ENCODE peak calls at places on chromosome 13, in five cellular contexts. B is B cell, Y is breast epithelium, L is progenitor cell of endocrine pancreas, V is astrocyte of the spinal cord. H is an unnamed sample.

GRCh38 chr13:43085545-43085944 is 62.2 kb downstream of the DNAJC15 start:
- DNase-seq in B (no peak), Y (no peak), L (no peak), V (peak; percentile 64), H (no peak)

GRCh38 chr13:28318418-28318995 is 176.4 kb downstream of the FLT1 start:
- DNase-seq in B (no peak), Y (no peak), L (no peak), V (no peak), H (no peak)

GRCh38 chr13:37001921-37002250 is 1.3 kb downstream of the EXOSC8 start:
- DNase-seq in B (no peak), Y (no peak), L (no peak), V (no peak), H (no peak)

GRCh38 chr13:28423010-28423409 is 71.9 kb downstream of the FLT1 start:
- DNase-seq in B (peak; percentile 61), Y (no peak), L (no peak), V (no peak), H (peak; percentile 68)

GRCh38 chr13:31172535-31172934 is 10.8 kb upstream of the HSPH1 start:
- DNase-seq in B (no peak), Y (no peak), L (no peak), V (peak; percentile 78), H (no peak)

GRCh38 chr13:20740021-20740420 is 33.7 kb downstream of the EEF1AKMT1 start:
- DNase-seq in B (no peak), Y (no peak), L (no peak), V (no peak), H (no peak)

GRCh38 chr13:111074826-111075225 is 40.3 kb upstream of the ARHGEF7 start:
- DNase-seq in B (no peak), Y (no peak), L (no peak), V (no peak), H (no peak)

GRCh38 chr13:108086678-108087077 is 128.7 kb downstream of the LIG4 start:
- DNase-seq in B (no peak), Y (no peak), L (no peak), V (peak; percentile 5), H (peak; percentile 12)

GRCh38 chr13:73477441-73477840 is 418.6 kb downstream of the KLF5 start:
- DNase-seq in B (no peak), Y (no peak), L (no peak), V (no peak), H (no peak)

GRCh38 chr13:71213252-71213821 is 653.7 kb downstream of the DACH1 start:
- DNase-seq in B (no peak), Y (no peak), L (no peak), V (no peak), H (no peak)

GRCh38 chr13:93775507-93776108 is 549.0 kb downstream of the GPC6 start:
- DNase-seq in B (no peak), Y (no peak), L (no peak), V (peak; percentile 78), H (no peak)

GRCh38 chr13:66519259-66519658 is 710.9 kb downstream of the PCDH9 start:
- DNase-seq in B (no peak), Y (no peak), L (no peak), V (no peak), H (no peak)

GRCh38 chr13:25732146-25732865 is 319.5 kb downstream of the SHISA2 start:
- DNase-seq in B (no peak), Y (no peak), L (no peak), V (peak; percentile 69), H (no peak)

GRCh38 chr13:110424596-110425443 is 117.7 kb downstream of the COL4A2 start:
- DNase-seq in B (no peak), Y (no peak), L (no peak), V (no peak), H (no peak)

GRCh38 chr13:66835040-66835628 is 395.0 kb downstream of the PCDH9 start:
- DNase-seq in B (no peak), Y (no peak), L (no peak), V (peak; percentile 67), H (no peak)

GRCh38 chr13:27915301-27916207 is 4.2 kb upstream of the PDX1 start:
- DNase-seq in B (no peak), Y (no peak), L (no peak), V (no peak), H (no peak)

GRCh38 chr13:77026255-77026782 is 640 bp downstream of the FBXL3 start:
- DNase-seq in B (peak; percentile 86), Y (peak; percentile 85), L (peak; percentile 57), V (peak; percentile 55), H (peak; percentile 92)

GRCh38 chr13:21672811-21673591 is 2.1 kb downstream of the FGF9 start:
- DNase-seq in B (no peak), Y (no peak), L (no peak), V (no peak), H (peak; percentile 28)

GRCh38 chr13:24284876-24285275 is 24.5 kb upstream of the C1QTNF9 start:
- DNase-seq in B (no peak), Y (no peak), L (no peak), V (no peak), H (no peak)

GRCh38 chr13:41496420-41497234 is 39.3 kb downstream of the RGCC start:
- DNase-seq in B (no peak), Y (no peak), L (no peak), V (peak; percentile 45), H (no peak)

GRCh38 chr13:109436841-109437240 is 349.5 kb downstream of the IRS2 start:
- DNase-seq in B (no peak), Y (no peak), L (no peak), V (no peak), H (no peak)

GRCh38 chr13:97116754-97117153 is 105.4 kb upstream of the MBNL2 start:
- DNase-seq in B (no peak), Y (no peak), L (no peak), V (peak; percentile 70), H (peak; percentile 33)

GRCh38 chr13:75761373-75761772 is 125.2 kb downstream of the LMO7 start:
- DNase-seq in B (no peak), Y (no peak), L (no peak), V (no peak), H (peak; percentile 43)

GRCh38 chr13:106570354-106570822 is 2.5 kb upstream of the ARGLU1 start:
- DNase-seq in B (peak; percentile 19), Y (peak; percentile 62), L (peak; percentile 36), V (no peak), H (peak; percentile 71)

GRCh38 chr13:32409561-32410440 is 18.1 kb downstream of the N4BP2L1 start:
- DNase-seq in B (no peak), Y (no peak), L (no peak), V (peak; percentile 63), H (no peak)

GRCh38 chr13:75091707-75092106 is 390.3 kb downstream of the TBC1D4 start:
- DNase-seq in B (no peak), Y (no peak), L (no peak), V (no peak), H (no peak)

GRCh38 chr13:110942248-110942981 is 27.5 kb upstream of the ANKRD10 start:
- DNase-seq in B (no peak), Y (no peak), L (no peak), V (no peak), H (peak; percentile 66)

GRCh38 chr13:73428137-73428536 is 369.3 kb downstream of the KLF5 start:
- DNase-seq in B (no peak), Y (no peak), L (no peak), V (peak; percentile 90), H (peak; percentile 5)

GRCh38 chr13:28954810-28955209 is 134.7 kb downstream of the MTUS2 start:
- DNase-seq in B (no peak), Y (no peak), L (no peak), V (no peak), H (no peak)

GRCh38 chr13:27793377-27794074 is 1.2 kb downstream of the GSX1 start:
- DNase-seq in B (no peak), Y (no peak), L (no peak), V (no peak), H (no peak)

GRCh38 chr13:20814224-20814910 is 40.6 kb upstream of the EEF1AKMT1 start:
- DNase-seq in B (no peak), Y (peak; percentile 57), L (no peak), V (peak; percentile 95), H (no peak)

GRCh38 chr13:43545317-43545874 is 241.4 kb downstream of the ENOX1 start:
- DNase-seq in B (no peak), Y (no peak), L (no peak), V (peak; percentile 35), H (no peak)

GRCh38 chr13:84745051-84745551 is 862.8 kb upstream of the SLITRK1 start:
- DNase-seq in B (no peak), Y (no peak), L (no peak), V (no peak), H (no peak)

GRCh38 chr13:47420012-47420411 is 523.2 kb upstream of the HTR2A start:
- DNase-seq in B (no peak), Y (no peak), L (no peak), V (no peak), H (no peak)
- TF ChIP-seq CTCF in B (no peak), Y (no peak), L (no peak), V (no peak), H (no peak)

GRCh38 chr13:112346173-112346898 is 29.8 kb upstream of the SPACA7 start:
- DNase-seq in B (no peak), Y (no peak), L (no peak), V (no peak), H (peak; percentile 16)
- TF ChIP-seq CTCF in B (no peak), Y (no peak), L (no peak), V (no peak), H (no peak)

GRCh38 chr13:26759907-26760834 is at the start of gene GPR12:
- DNase-seq in B (no peak), Y (no peak), L (peak; percentile 16), V (peak; percentile 1), H (no peak)
- TF ChIP-seq CTCF in B (no peak), Y (no peak), L (peak; percentile 11), V (no peak), H (no peak)

GRCh38 chr13:30111810-30112209 is 195.5 kb downstream of the KATNAL1 start:
- DNase-seq in B (no peak), Y (no peak), L (no peak), V (no peak), H (peak; percentile 37)
- TF ChIP-seq CTCF in B (no peak), Y (no peak), L (peak; percentile 31), V (peak; percentile 33), H (no peak)

DNA sequence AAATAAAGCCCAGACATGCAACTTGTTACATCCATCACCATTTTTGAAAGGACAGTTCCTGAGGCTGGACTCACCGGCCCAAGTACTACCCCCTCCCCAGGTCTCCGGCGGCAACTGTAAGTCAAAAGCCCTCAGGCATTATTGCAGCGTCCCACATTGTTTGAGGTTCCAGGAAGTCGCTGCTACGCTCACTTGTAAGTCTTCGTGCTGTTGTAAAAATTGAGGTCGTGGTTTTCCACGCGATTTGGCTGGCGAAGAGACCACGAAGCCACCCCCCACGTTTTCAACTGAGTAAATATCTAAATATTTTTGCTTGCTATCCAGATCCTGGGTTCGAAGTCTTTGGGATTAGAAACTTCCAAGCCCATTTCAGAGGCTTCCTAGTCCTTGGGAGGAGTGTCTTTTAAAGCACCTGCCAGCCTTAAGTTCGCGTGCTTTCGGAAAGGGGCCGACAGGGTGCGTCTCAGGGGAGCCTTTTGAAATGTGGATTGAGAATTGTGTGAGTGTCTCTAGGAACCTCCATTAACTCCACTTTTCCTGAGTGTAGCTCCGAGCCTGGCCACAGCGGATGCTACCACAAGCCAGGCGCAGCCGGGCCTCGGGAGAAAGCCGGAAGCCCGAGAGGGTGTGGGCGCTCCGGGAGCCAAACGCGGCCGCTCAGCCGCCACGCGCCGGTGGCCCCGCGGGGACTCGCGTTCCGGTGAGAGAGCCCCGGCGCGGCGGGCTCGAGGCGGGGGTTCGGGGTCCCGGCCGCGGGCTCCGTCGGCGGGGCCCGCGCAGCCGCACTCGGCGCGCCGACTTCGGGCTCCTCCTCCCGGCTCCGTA is at the start of gene FNDC3A:
- DNase-seq in B (peak; percentile 92), Y (peak; percentile 72), L (peak; percentile 57), V (peak; percentile 73), H (peak; percentile 56)
- TF ChIP-seq CTCF in B (peak; percentile 15), Y (no peak), L (peak; percentile 24), V (peak; percentile 6), H (no peak)